ENCODE peak calls at places on chromosomes 3 and 15, in eight cellular contexts. M is IMR-90; U is sigmoid colon; O is CD8-positive, alpha-beta T cell; E is adipocyte; L is upper lobe of left lung; P is NT2/D1; X is endothelial cell of umbilical vein. F is an unnamed sample.

GRCh38 chr15:25859838-25860645 is 3.1 kb downstream of the ATP10A start:
- DNase-seq in M (no peak), U (peak; percentile 78), O (peak; percentile 60), E (peak; percentile 35), L (peak; percentile 47), P (no peak), X (no peak), F (no peak)

GRCh38 chr3:32813180-32813579 is 4.6 kb upstream of the TRIM71 start:
- DNase-seq in M (no peak), U (no peak), O (no peak), E (no peak), L (no peak), P (no peak), X (no peak), F (no peak)

GRCh38 chr15:69757186-69757585 is 304.6 kb downstream of the RPLP1 start:
- DNase-seq in M (peak; percentile 21), U (no peak), O (peak; percentile 40), E (no peak), L (peak; percentile 27), P (no peak), X (no peak), F (no peak)

GRCh38 chr3:186617038-186617934 is 4.4 kb downstream of the AHSG start:
- DNase-seq in M (peak; percentile 96), U (peak; percentile 87), O (peak; percentile 87), E (peak; percentile 97), L (peak; percentile 89), P (peak; percentile 60), X (peak; percentile 83), F (peak; percentile 93)

GRCh38 chr15:61750271-61751084 is 309.8 kb downstream of the VPS13C start:
- DNase-seq in M (no peak), U (no peak), O (no peak), E (no peak), L (peak; percentile 37), P (no peak), X (no peak), F (no peak)

GRCh38 chr15:84752700-84753099 is 4.3 kb downstream of the ZNF592 start:
- DNase-seq in M (peak; percentile 50), U (no peak), O (no peak), E (peak; percentile 62), L (no peak), P (no peak), X (no peak), F (no peak)

GRCh38 chr15:68126415-68126814 is 72.3 kb downstream of the PIAS1 start:
- DNase-seq in M (no peak), U (peak; percentile 62), O (no peak), E (no peak), L (no peak), P (no peak), X (no peak), F (no peak)

GRCh38 chr3:70716832-70717231 is 404.4 kb upstream of the MDFIC2 start:
- DNase-seq in M (peak; percentile 48), U (peak; percentile 72), O (no peak), E (peak; percentile 69), L (no peak), P (no peak), X (peak; percentile 86), F (no peak)

GRCh38 chr3:97389883-97390282 is 374.7 kb upstream of the ARL6 start:
- DNase-seq in M (no peak), U (no peak), O (no peak), E (no peak), L (no peak), P (no peak), X (no peak), F (no peak)

GRCh38 chr15:53445531-53445930 is 313.9 kb downstream of the WDR72 start:
- DNase-seq in M (no peak), U (no peak), O (no peak), E (no peak), L (no peak), P (no peak), X (no peak), F (no peak)

GRCh38 chr3:12768579-12769527 is 9.8 kb upstream of the TMEM40 start:
- DNase-seq in M (no peak), U (no peak), O (no peak), E (no peak), L (peak; percentile 83), P (no peak), X (no peak), F (no peak)

GRCh38 chr3:37609711-37610110 is 252.0 kb upstream of the CTDSPL start:
- DNase-seq in M (no peak), U (no peak), O (no peak), E (no peak), L (no peak), P (no peak), X (no peak), F (no peak)

GRCh38 chr3:190302209-190302885 is 19.9 kb downstream of the CLDN1 start:
- DNase-seq in M (no peak), U (no peak), O (no peak), E (no peak), L (no peak), P (no peak), X (no peak), F (no peak)

GRCh38 chr3:122406198-122406597 is 9.7 kb downstream of the WDR5B start:
- DNase-seq in M (no peak), U (no peak), O (no peak), E (no peak), L (no peak), P (no peak), X (no peak), F (no peak)

GRCh38 chr3:169847896-169848295 is 21.8 kb downstream of the LRRC31 start:
- DNase-seq in M (no peak), U (no peak), O (no peak), E (no peak), L (no peak), P (no peak), X (no peak), F (no peak)

GRCh38 chr3:141429371-141430035 is 57.3 kb upstream of the RASA2 start:
- DNase-seq in M (no peak), U (peak; percentile 88), O (no peak), E (no peak), L (no peak), P (no peak), X (no peak), F (no peak)

GRCh38 chr3:120039642-120040610 is 54.3 kb downstream of the GSK3B start:
- DNase-seq in M (no peak), U (no peak), O (no peak), E (no peak), L (no peak), P (peak; percentile 13), X (no peak), F (no peak)

GRCh38 chr3:158160958-158161357 is 51.1 kb downstream of the RSRC1 start:
- DNase-seq in M (peak; percentile 86), U (no peak), O (no peak), E (peak; percentile 76), L (no peak), P (no peak), X (no peak), F (no peak)

DNA sequence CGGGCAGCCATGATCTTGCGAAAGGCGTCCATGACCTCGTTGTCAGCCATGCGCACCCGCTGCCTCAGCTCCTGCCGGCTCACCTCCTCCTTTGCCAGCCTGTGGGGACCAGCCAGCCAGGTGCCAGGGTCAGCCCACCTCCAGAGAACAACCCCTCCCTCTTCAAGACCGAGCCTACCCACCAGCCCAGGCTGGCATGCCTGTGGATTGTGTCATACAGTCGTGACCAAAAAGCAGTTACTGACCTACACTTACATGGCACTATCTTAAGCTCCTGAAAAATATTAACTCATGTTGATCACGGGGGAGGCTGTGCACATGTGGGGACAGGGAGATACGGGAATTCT is 10.7 kb upstream of the CAMK1 start:
- DNase-seq in M (no peak), U (no peak), O (no peak), E (no peak), L (no peak), P (no peak), X (no peak), F (no peak)
- H3K4me3 ChIP-seq in M (no peak overlapping the region), U (no peak overlapping the region), O (no peak overlapping the region), E (no peak overlapping the region), L (no peak overlapping the region), P (no peak overlapping the region), X (no peak overlapping the region), F (no peak overlapping the region)

GRCh38 chr3:50121416-50122032 is 32.8 kb downstream of the RBM5 start:
- DNase-seq in M (peak; percentile 79), U (peak; percentile 89), O (peak; percentile 77), E (peak; percentile 87), L (no peak), P (peak; percentile 86), X (peak; percentile 80), F (peak; percentile 82)

GRCh38 chr3:50119786-50120185 is 31.1 kb downstream of the RBM5 start:
- DNase-seq in M (no peak), U (no peak), O (no peak), E (no peak), L (no peak), P (no peak), X (no peak), F (no peak)

GRCh38 chr3:50120364-50121095 is 31.8 kb downstream of the RBM5 start:
- DNase-seq in M (no peak), U (no peak), O (no peak), E (no peak), L (no peak), P (no peak), X (no peak), F (no peak)

GRCh38 chr3:50118237-50118636 is 29.5 kb downstream of the RBM5 start:
- DNase-seq in M (no peak), U (no peak), O (no peak), E (no peak), L (no peak), P (no peak), X (no peak), F (no peak)

DNA sequence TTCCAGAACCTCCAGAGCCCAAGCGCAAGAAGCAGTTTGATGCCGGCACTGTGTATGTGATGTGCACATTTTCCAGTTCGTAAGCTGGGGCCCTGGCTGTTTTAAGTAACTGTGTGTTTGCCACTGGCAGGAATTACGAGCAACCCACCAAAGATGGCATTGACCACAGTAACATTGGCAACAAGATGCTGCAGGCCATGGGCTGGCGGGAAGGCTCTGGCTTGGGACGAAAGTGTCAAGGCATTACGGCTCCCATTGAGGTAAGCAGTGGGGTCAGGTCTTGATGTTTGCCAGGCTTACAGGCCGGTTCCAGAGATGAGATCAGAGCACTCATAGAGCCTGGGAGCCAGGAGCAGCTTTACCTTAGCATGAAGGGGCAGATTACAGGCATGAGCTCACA is 28.4 kb downstream of the RBM5 start:
- DNase-seq in M (no peak), U (no peak), O (no peak), E (no peak), L (no peak), P (no peak), X (no peak), F (no peak)
- H3K36me3 ChIP-seq in M (peaks cover 74% of the 10 kb centered on the region), U (peaks cover 84% of the 10 kb centered on the region), O (peaks cover 69% of the 10 kb centered on the region), E (peaks cover 91% of the 10 kb centered on the region), L (peaks cover 73% of the 10 kb centered on the region), P (peaks cover 96% of the 10 kb centered on the region), X (peaks cover 59% of the 10 kb centered on the region), F (peaks cover 85% of the 10 kb centered on the region)

DNA sequence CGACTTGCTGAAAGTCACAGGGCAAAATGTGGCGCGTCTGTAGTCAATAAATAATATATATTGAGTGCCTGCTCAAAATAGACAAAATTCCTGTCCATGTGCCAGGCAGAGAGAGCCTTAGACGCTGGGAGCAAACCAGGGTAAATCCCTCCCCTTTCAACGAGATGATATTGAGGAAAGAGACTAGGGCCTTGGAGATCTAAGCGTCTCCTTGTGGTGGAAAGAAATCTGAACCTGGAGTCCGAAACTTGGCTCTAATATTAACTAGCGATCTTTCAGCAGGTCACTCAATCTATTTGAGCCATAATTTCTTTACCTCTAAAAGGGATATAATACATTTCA is 348 bp upstream of the DPP8 start:
- DNase-seq in M (no peak), U (no peak), O (no peak), E (no peak), L (no peak), P (no peak), X (no peak), F (no peak)
- H3K4me3 ChIP-seq in M (no peak overlapping the region), U (peak overlapping the region; percentile 80), O (peak overlapping the region; percentile 99), E (peak overlapping the region; percentile 96), L (no peak overlapping the region), P (peak overlapping the region; percentile 98), X (no peak overlapping the region), F (peak overlapping the region; percentile 97)

GRCh38 chr3:127615631-127616305 is 13.2 kb upstream of the PODXL2 start:
- DNase-seq in M (no peak), U (no peak), O (no peak), E (peak; percentile 14), L (no peak), P (no peak), X (no peak), F (no peak)
- H3K36me3 ChIP-seq in M (peaks cover 18% of the 10 kb centered on the region), U (no peaks in the 10 kb centered on the region), O (no peaks in the 10 kb centered on the region), E (peaks cover 17% of the 10 kb centered on the region), L (no peaks in the 10 kb centered on the region), P (peaks cover 97% of the 10 kb centered on the region), X (peaks cover 5% of the 10 kb centered on the region), F (no peaks in the 10 kb centered on the region)